ENCODE peak calls at places on chromosomes 4 and X, in four cellular contexts. Y is K562, S is SK-N-SH, Q is WTC11. U is an unnamed sample.

GRCh38 chr4:184598753-184599491 is 50.3 kb downstream of the CASP3 start:
- DNase-seq in S (no peak), Y (no peak), Q (no peak), U (no peak)

GRCh38 chrX:14903891-14904290 is 30.7 kb downstream of the MOSPD2 start:
- DNase-seq in Q (no peak), S (no peak), Y (no peak), U (no peak)

GRCh38 chr4:79673321-79673720 is 265.3 kb upstream of the GK2 start:
- DNase-seq in Y (no peak), Q (no peak), S (no peak), U (no peak)

GRCh38 chr4:122099896-122100295 is 52.2 kb upstream of the BLTP1 start:
- DNase-seq in S (no peak), Q (no peak), Y (no peak), U (no peak)

GRCh38 chr4:165502919-165503907 is 124.4 kb downstream of the CPE start:
- DNase-seq in Y (no peak), Q (no peak), S (no peak), U (no peak)

GRCh38 chr4:56215901-56216300 is 171.4 kb downstream of the AASDH start:
- DNase-seq in Y (no peak), S (peak), Q (no peak), U (no peak)

GRCh38 chr4:3762753-3763511 is 3.3 kb upstream of the ADRA2C start:
- DNase-seq in Q (no peak), Y (no peak), S (no peak), U (no peak)

GRCh38 chr4:4259484-4260100 is 11.6 kb upstream of the TMEM128 start:
- DNase-seq in Q (no peak), Y (no peak), S (no peak), U (no peak)

GRCh38 chrX:100368167-100368566 is 41.9 kb downstream of the PCDH19 start:
- DNase-seq in Q (peak), Y (no peak), S (peak), U (no peak)

GRCh38 chrX:37998586-37999267 is 7.6 kb upstream of the SYTL5 start:
- DNase-seq in S (no peak), Q (no peak), Y (no peak), U (no peak)

GRCh38 chrX:12946838-12947544 is 27.9 kb upstream of the TMSB4X start:
- DNase-seq in Y (peak), Q (peak), S (peak), U (peak)

GRCh38 chrX:118216488-118216887 is 99.9 kb upstream of the KLHL13 start:
- DNase-seq in S (no peak), Y (no peak), Q (no peak), U (no peak)

GRCh38 chr4:100060765-100061416 is 110.8 kb upstream of the H2AZ1 start:
- DNase-seq in Q (no peak), Y (no peak), S (no peak), U (no peak)

GRCh38 chr4:170698334-170698733 is 608.6 kb upstream of the AADAT start:
- DNase-seq in Q (no peak), Y (no peak), S (no peak), U (peak)

GRCh38 chrX:41723305-41723704 is 676 bp upstream of the GPR82 start:
- DNase-seq in S (no peak), Q (no peak), Y (no peak), U (no peak)

GRCh38 chr4:110033994-110034393 is 121.3 kb downstream of the EGF start:
- DNase-seq in Q (no peak), Y (no peak), S (no peak), U (peak)

GRCh38 chrX:86946569-86946968 is 571.0 kb upstream of the KLHL4 start:
- DNase-seq in Y (peak), Q (peak), S (peak), U (peak)

GRCh38 chrX:16484338-16484737 is 165.6 kb upstream of the S100G start:
- DNase-seq in Y (no peak), Q (no peak), S (no peak), U (no peak)

GRCh38 chr4:177163532-177163931 is 146.1 kb upstream of the NEIL3 start:
- DNase-seq in S (no peak), Q (no peak), Y (no peak), U (no peak)

GRCh38 chr4:173697840-173698239 is 167.8 kb upstream of the HAND2 start:
- DNase-seq in Q (no peak), Y (no peak), S (no peak), U (no peak)

DNA sequence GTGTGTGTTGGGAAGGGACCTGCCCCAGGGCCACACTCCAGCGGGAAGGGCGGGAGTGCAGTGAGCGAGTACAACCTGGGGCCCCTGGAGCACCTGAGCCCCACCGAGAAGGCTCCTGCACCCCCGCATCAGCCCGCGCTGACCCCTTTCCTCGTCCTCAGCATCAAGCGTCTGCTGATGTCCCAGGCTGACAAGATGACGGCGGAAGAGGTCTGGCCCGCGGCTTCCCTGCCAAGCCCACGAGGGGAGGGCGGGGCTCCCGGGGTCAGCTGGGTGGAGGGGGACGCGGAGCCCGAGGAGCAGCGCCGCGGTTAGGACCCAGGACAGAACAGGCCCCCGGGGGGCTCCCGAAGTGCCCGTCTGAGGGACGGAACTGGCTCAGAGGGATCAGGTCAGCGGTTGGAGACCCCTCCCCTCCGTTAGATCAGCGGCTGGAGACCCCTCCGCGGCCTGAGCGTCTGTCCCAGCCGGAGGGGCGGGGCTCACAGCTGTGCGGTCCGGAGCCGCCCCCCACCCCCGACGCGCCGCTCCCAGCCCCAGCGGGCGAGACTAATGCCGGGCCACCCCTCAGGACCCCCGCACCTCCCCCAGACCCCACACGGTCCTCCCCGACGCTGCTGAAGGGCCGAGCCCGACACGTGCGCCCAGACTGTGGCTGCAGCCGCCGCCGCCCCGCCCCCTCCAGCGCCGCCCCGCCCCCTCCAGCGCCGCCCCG is 6.7 kb downstream of the MYL5 start:
- DNase-seq in Q (peak), S (peak), Y (peak), U (no peak)
- TF ChIP-seq USF1 in Q (no peak), S (no peak), Y (peak), U (no peak)

GRCh38 chr4:92657695-92658094 is 353.9 kb downstream of the GRID2 start:
- DNase-seq in S (no peak), Y (no peak), Q (no peak), U (no peak)

GRCh38 chr4:92654084-92654483 is 350.3 kb downstream of the GRID2 start:
- DNase-seq in Y (no peak), Q (no peak), S (no peak), U (no peak)

DNA sequence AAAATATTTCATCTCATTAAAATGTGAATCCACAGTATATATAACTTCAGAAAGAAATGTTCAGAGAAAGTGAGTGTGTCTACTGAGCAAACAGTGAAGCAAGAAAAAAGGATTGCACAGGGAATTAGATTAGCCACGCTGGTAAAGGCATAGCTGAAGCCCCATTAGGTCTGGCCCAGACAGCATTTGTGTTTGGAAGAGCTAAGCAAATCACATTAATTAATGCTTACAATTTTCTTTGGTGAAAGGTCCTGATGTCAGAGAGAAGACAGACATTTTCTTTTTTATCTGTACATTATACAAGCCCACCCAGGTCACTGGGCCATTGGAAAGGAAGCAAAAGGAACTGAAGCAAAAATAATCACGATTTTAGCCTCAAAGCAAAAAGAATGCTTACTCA is 354.6 kb downstream of the GRID2 start:
- DNase-seq in Q (no peak), Y (no peak), S (no peak), U (no peak)
- TF ChIP-seq USF1 in Q (no peak), Y (no peak), S (no peak), U (no peak)

GRCh38 chr4:74015126-74015780 is 16.8 kb upstream of the CXCL5 start:
- DNase-seq in S (no peak), Q (no peak), Y (no peak), U (no peak)

GRCh38 chr4:74012130-74012529 is 13.7 kb upstream of the CXCL5 start:
- DNase-seq in Q (no peak), S (no peak), Y (no peak), U (no peak)

GRCh38 chr4:74013269-74013668 is 14.8 kb upstream of the CXCL5 start:
- DNase-seq in Q (no peak), Y (no peak), S (no peak), U (no peak)

GRCh38 chr4:74016068-74016467 is 17.6 kb upstream of the CXCL5 start:
- DNase-seq in Q (no peak), S (no peak), Y (no peak), U (no peak)

DNA sequence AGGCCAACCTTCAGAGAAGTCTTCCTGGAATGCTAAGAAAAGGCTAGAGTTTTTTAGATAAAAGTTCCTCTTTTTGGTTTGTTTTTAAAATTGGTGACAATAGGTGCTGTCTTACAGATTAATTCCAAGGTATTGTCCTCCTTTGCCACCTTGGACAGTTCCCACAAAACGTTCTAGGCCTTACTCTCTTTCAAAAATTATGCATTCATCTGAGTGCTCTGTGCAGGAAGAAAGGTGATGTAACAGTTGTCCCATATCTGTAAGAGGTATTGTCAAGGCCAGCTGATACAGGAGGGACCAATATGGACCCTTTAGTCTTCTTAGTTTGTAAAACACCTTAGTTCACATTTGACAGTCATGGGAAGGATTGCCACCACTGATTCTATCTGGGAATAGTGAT is 15.9 kb upstream of the CXCL5 start:
- DNase-seq in S (no peak), Q (no peak), Y (no peak), U (no peak)
- TF ChIP-seq USF1 in S (no peak), Q (no peak), Y (no peak), U (no peak)

GRCh38 chrX:63746278-63746677 is 38.7 kb downstream of the ARHGEF9 start:
- DNase-seq in Q (no peak), Y (no peak), S (no peak), U (no peak)
- TF ChIP-seq USF1 in Q (no peak), Y (no peak), S (no peak), U (no peak)

GRCh38 chr4:140151700-140152014 is 2.3 kb downstream of the MAML3 start:
- DNase-seq in Y (peak), Q (peak), S (peak), U (no peak)

GRCh38 chr4:140153419-140153743 is 603 bp downstream of the MAML3 start:
- DNase-seq in Y (no peak), S (no peak), Q (no peak), U (no peak)

GRCh38 chr4:140152760-140153418 is 1.1 kb downstream of the MAML3 start:
- DNase-seq in S (peak), Q (peak), Y (no peak), U (no peak)

GRCh38 chr4:140150886-140151699 is 2.9 kb downstream of the MAML3 start:
- DNase-seq in S (peak), Y (peak), Q (peak), U (no peak)

DNA sequence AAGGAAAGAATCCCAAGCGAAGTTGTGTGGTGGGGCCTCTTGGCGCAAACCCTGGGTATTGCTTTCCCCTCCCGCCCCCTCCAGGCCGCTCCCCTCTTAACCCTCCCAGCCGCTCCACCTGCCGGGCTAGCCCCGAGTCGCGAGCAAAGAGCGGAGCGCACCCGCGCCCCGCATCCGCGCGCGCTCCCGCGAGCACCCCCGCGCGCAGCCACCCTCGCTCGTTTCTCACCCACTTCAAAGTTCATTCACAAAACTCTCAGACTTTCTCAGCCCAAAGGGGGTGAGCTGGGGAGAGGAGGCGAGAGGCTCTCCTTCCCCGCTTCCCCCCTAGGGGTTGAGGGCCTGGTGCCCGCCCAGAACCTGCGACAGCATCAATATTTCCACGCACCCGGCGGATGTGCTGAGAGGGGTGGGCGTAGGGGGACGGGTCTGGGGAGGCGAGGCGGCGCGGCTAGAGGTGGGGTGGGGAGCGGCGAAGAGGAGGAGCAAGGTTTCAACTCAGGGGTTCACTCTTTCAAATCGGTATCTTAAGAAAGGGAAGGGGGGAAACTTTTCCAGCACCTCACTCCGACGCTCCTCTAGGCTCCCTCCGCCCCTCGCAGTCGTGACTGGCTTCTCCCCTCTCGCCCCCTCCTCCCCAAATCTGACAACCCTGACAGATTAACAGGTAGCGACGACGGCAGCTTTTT is 1.8 kb downstream of the MAML3 start:
- DNase-seq in Q (peak), Y (peak), S (peak), U (no peak)
- TF ChIP-seq USF1 in Q (no peak), Y (no peak), S (no peak), U (no peak)

U was measured in GM12878.